ENCODE peak calls at places on chromosomes 12 and 14, in five cellular contexts. One of them, this sample, is unnamed.

GRCh38 chr12:107225626-107226025 is 132.3 kb upstream of the CRY1 start:
- DNase-seq in endothelial cell of umbilical vein: no peak
- DNase-seq in stomach: no peak
- DNase-seq in H54: peak
- DNase-seq in tibial nerve: no peak
- DNase-seq in this sample: no peak

GRCh38 chr12:9692909-9693308 is 23.4 kb downstream of the CLEC2D start:
- DNase-seq in H54: no peak
- DNase-seq in tibial nerve: no peak
- DNase-seq in stomach: no peak
- DNase-seq in endothelial cell of umbilical vein: no peak
- DNase-seq in this sample: no peak

GRCh38 chr14:49962616-49963015 is 69.7 kb downstream of the ARF6 start:
- DNase-seq in tibial nerve: no peak
- DNase-seq in stomach: peak
- DNase-seq in H54: no peak
- DNase-seq in endothelial cell of umbilical vein: no peak
- DNase-seq in this sample: peak

GRCh38 chr12:45042599-45042998 is 8.3 kb downstream of the DBX2 start:
- DNase-seq in tibial nerve: no peak
- DNase-seq in stomach: no peak
- DNase-seq in H54: no peak
- DNase-seq in endothelial cell of umbilical vein: no peak
- DNase-seq in this sample: no peak

GRCh38 chr12:132669166-132669879 is 17.8 kb downstream of the POLE start:
- DNase-seq in stomach: no peak
- DNase-seq in tibial nerve: no peak
- DNase-seq in H54: no peak
- DNase-seq in endothelial cell of umbilical vein: no peak
- DNase-seq in this sample: no peak

GRCh38 chr12:93742086-93742934 is 65.1 kb downstream of the CRADD start:
- DNase-seq in stomach: peak
- DNase-seq in endothelial cell of umbilical vein: peak
- DNase-seq in tibial nerve: peak
- DNase-seq in H54: peak
- DNase-seq in this sample: peak

GRCh38 chr14:70073924-70074566 is 114.7 kb downstream of the SLC8A3 start:
- DNase-seq in H54: peak
- DNase-seq in endothelial cell of umbilical vein: peak
- DNase-seq in stomach: peak
- DNase-seq in tibial nerve: peak
- DNase-seq in this sample: peak

GRCh38 chr14:36520601-36521525 is 831 bp upstream of the NKX2-1 start:
- DNase-seq in endothelial cell of umbilical vein: peak
- DNase-seq in H54: no peak
- DNase-seq in stomach: peak
- DNase-seq in tibial nerve: no peak
- DNase-seq in this sample: peak

GRCh38 chr14:96053236-96053599 is 14.1 kb downstream of the C14orf132 start:
- DNase-seq in H54: no peak
- DNase-seq in endothelial cell of umbilical vein: no peak
- DNase-seq in stomach: no peak
- DNase-seq in tibial nerve: no peak
- DNase-seq in this sample: no peak

GRCh38 chr12:100521958-100522357 is 48.3 kb downstream of the NR1H4 start:
- DNase-seq in H54: no peak
- DNase-seq in tibial nerve: no peak
- DNase-seq in endothelial cell of umbilical vein: no peak
- DNase-seq in stomach: no peak
- DNase-seq in this sample: no peak

GRCh38 chr14:23248601-23249000 is 10.9 kb downstream of the RNF212B start:
- DNase-seq in tibial nerve: no peak
- DNase-seq in stomach: no peak
- DNase-seq in endothelial cell of umbilical vein: no peak
- DNase-seq in H54: no peak
- DNase-seq in this sample: no peak

GRCh38 chr14:63770187-63770807 is 42.4 kb upstream of the SGPP1 start:
- DNase-seq in H54: no peak
- DNase-seq in endothelial cell of umbilical vein: peak
- DNase-seq in stomach: peak
- DNase-seq in tibial nerve: peak
- DNase-seq in this sample: no peak

GRCh38 chr14:29681308-29681707 is 246.3 kb downstream of the PRKD1 start:
- DNase-seq in endothelial cell of umbilical vein: peak
- DNase-seq in H54: no peak
- DNase-seq in tibial nerve: no peak
- DNase-seq in stomach: no peak
- DNase-seq in this sample: no peak

GRCh38 chr12:34397591-34398365 is 375.5 kb downstream of the ALG10 start:
- DNase-seq in endothelial cell of umbilical vein: no peak
- DNase-seq in tibial nerve: peak
- DNase-seq in stomach: peak
- DNase-seq in H54: no peak
- DNase-seq in this sample: peak

GRCh38 chr12:69608114-69608513 is 2.6 kb downstream of the LRRC10 start:
- DNase-seq in stomach: no peak
- DNase-seq in endothelial cell of umbilical vein: no peak
- DNase-seq in tibial nerve: no peak
- DNase-seq in H54: no peak
- DNase-seq in this sample: peak

GRCh38 chr14:80095623-80096022 is 115.7 kb downstream of the DIO2 start:
- DNase-seq in stomach: no peak
- DNase-seq in tibial nerve: no peak
- DNase-seq in H54: no peak
- DNase-seq in endothelial cell of umbilical vein: no peak
- DNase-seq in this sample: no peak

GRCh38 chr12:49362077-49362476 is 5.2 kb upstream of the SPATS2 start:
- DNase-seq in H54: no peak
- DNase-seq in tibial nerve: no peak
- DNase-seq in stomach: no peak
- DNase-seq in endothelial cell of umbilical vein: no peak
- DNase-seq in this sample: no peak

GRCh38 chr12:120944645-120945217 is 33.6 kb upstream of the HNF1A start:
- DNase-seq in endothelial cell of umbilical vein: peak
- DNase-seq in H54: peak
- DNase-seq in stomach: peak
- DNase-seq in tibial nerve: peak
- DNase-seq in this sample: peak

GRCh38 chr14:91142214-91142668 is 28.4 kb downstream of the DGLUCY start:
- DNase-seq in tibial nerve: no peak
- DNase-seq in H54: no peak
- DNase-seq in stomach: no peak
- DNase-seq in endothelial cell of umbilical vein: no peak
- DNase-seq in this sample: no peak

GRCh38 chr12:104387190-104387589 is 69.6 kb upstream of the CHST11 start:
- DNase-seq in tibial nerve: no peak
- DNase-seq in stomach: no peak
- DNase-seq in endothelial cell of umbilical vein: no peak
- DNase-seq in H54: no peak
- DNase-seq in this sample: peak

GRCh38 chr12:68122236-68122920 is 37.2 kb downstream of the IFNG start:
- DNase-seq in H54: no peak
- DNase-seq in tibial nerve: no peak
- DNase-seq in stomach: no peak
- DNase-seq in endothelial cell of umbilical vein: no peak
- DNase-seq in this sample: no peak

GRCh38 chr14:85416771-85417170 is 113.2 kb upstream of the FLRT2 start:
- DNase-seq in H54: no peak
- DNase-seq in endothelial cell of umbilical vein: peak
- DNase-seq in tibial nerve: no peak
- DNase-seq in stomach: no peak
- DNase-seq in this sample: no peak

GRCh38 chr12:1591029-1591428 is 3.4 kb downstream of the FBXL14 start:
- DNase-seq in tibial nerve: no peak
- DNase-seq in stomach: no peak
- DNase-seq in endothelial cell of umbilical vein: peak
- DNase-seq in H54: peak
- DNase-seq in this sample: no peak

GRCh38 chr12:6532927-6533652 is 1.2 kb upstream of the GAPDH start:
- DNase-seq in tibial nerve: peak
- DNase-seq in H54: no peak
- DNase-seq in endothelial cell of umbilical vein: no peak
- DNase-seq in stomach: peak
- DNase-seq in this sample: peak

GRCh38 chr12:75784591-75784990 is 247.0 kb downstream of the PHLDA1 start:
- DNase-seq in H54: peak
- DNase-seq in endothelial cell of umbilical vein: peak
- DNase-seq in tibial nerve: no peak
- DNase-seq in stomach: peak
- DNase-seq in this sample: no peak

GRCh38 chr12:10175849-10176641 is 2.8 kb upstream of the TMEM52B start:
- DNase-seq in tibial nerve: no peak
- DNase-seq in stomach: no peak
- DNase-seq in H54: no peak
- DNase-seq in endothelial cell of umbilical vein: no peak
- DNase-seq in this sample: no peak

GRCh38 chr14:34766611-34767010 is 52.2 kb upstream of the CFL2 start:
- DNase-seq in endothelial cell of umbilical vein: no peak
- DNase-seq in tibial nerve: no peak
- DNase-seq in stomach: no peak
- DNase-seq in H54: no peak
- DNase-seq in this sample: no peak

GRCh38 chr14:75279153-75279738 is 618 bp downstream of the FOS start:
- DNase-seq in stomach: no peak
- DNase-seq in endothelial cell of umbilical vein: peak
- DNase-seq in tibial nerve: peak
- DNase-seq in H54: no peak
- DNase-seq in this sample: peak

GRCh38 chr14:75837151-75837787 is 144.5 kb downstream of the TGFB3 start:
- DNase-seq in stomach: no peak
- DNase-seq in endothelial cell of umbilical vein: no peak
- DNase-seq in H54: no peak
- DNase-seq in tibial nerve: no peak
- DNase-seq in this sample: no peak

GRCh38 chr14:65434216-65434850 is 21.8 kb downstream of the FUT8 start:
- DNase-seq in tibial nerve: no peak
- DNase-seq in H54: no peak
- DNase-seq in stomach: no peak
- DNase-seq in endothelial cell of umbilical vein: no peak
- DNase-seq in this sample: no peak

DNA sequence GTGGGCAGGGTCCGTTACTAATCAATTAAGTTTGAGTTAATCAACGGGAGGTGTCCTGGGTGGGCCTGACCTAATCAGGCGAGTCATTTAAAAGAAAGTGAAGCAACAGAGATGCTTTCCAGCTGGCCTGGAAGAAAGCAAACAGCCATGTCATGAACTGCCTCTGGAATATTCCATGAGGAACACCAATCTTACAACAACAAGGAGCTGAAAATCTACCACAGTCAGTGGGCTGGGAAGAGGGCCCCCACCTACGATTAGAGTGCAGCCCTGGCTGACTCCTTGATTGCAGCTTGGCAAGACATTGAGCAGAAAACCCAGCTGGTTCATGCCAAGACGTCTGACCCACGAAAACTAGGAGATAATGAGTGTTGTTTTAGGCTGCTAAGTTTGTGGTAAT is 56.2 kb downstream of the SSPN start:
- DNase-seq in endothelial cell of umbilical vein: no peak
- DNase-seq in tibial nerve: peak
- DNase-seq in stomach: no peak
- DNase-seq in H54: no peak
- DNase-seq in this sample: no peak
- TF ChIP-seq POLR2A in endothelial cell of umbilical vein: no peak
- TF ChIP-seq POLR2A in tibial nerve: no peak
- TF ChIP-seq POLR2A in stomach: no peak
- TF ChIP-seq POLR2A in H54: no peak
- TF ChIP-seq POLR2A in this sample: no peak

DNA sequence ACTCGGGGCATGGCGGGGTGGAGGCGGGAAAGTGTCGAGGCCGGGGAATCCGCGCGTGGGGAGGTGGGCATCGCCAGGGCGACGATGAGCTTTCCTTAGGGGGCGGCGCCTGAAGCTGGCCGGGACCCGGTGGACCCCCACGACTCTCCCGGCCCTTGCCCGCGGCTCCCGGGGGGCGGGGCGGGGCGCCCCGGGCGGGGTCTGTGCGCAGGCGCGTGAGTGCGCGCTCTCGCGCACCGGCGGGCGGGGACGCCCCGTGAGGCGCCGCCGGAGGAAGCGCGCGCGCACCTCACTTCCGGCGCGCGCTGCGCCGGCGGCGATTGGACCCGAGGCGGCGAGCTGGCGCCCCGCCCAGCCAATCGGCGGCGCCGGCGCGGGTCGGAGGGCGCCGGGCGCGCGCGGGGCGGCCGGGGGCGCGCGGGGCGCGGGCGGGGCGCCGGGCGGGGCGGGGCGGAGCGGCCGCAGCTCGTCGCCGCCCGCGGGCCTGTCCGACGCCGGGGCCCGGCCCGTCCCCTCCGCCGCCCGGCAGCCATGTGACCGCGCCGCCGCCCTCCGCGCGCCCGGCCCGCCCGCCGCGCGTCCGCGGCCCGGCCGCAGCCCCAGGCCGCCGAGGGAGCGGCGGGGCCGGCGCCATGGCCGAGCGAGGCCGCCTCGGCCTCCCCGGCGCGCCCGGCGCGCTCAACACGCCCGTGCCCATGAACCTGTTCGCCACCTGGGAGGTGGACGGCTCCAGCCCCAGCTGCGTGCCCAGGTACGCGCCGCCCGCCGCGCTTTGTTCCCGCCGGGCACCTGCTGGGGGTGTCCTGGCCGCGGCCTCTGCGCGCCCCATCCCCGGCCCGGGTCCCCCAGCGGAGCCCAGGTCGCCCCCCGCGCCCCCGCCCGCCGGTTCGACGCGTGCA is at the start of gene PACS2:
- DNase-seq in H54: peak
- DNase-seq in tibial nerve: peak
- DNase-seq in stomach: peak
- DNase-seq in endothelial cell of umbilical vein: peak
- DNase-seq in this sample: peak
- TF ChIP-seq POLR2A in H54: peak
- TF ChIP-seq POLR2A in tibial nerve: peak
- TF ChIP-seq POLR2A in stomach: no peak
- TF ChIP-seq POLR2A in endothelial cell of umbilical vein: no peak
- TF ChIP-seq POLR2A in this sample: no peak

DNA sequence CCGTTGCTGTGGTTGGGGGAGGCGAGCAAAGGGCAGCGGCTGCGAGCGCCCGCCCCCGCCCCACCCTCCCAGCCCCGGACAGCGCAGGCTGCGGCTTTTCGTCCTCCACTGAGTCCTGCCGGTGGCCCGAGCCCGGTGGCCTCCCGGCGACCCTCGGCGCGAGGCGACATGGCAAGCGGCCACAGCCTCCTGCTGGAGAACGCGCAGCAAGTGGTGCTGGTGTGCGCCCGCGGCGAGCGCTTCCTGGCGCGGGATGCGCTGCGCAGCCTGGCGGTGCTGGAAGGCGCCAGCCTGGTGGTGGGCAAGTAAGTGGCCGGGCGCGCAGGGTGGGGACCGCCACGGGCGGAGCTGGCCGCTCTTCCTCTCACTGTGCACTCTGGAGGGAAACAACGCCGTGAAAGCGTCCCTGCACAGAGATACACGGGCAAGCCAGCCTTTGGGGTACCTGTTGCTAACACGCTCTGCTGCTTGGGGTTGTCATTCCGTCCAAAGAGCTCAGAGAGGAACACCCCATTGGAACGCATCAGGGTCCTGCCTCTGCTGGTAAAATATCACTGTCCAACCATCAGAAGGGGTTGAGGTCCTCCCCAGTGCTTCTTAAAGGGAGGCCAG is at the start of gene AMDHD1:
- DNase-seq in stomach: peak
- DNase-seq in endothelial cell of umbilical vein: peak
- DNase-seq in tibial nerve: peak
- DNase-seq in H54: peak
- DNase-seq in this sample: no peak
- TF ChIP-seq POLR2A in stomach: no peak
- TF ChIP-seq POLR2A in endothelial cell of umbilical vein: no peak
- TF ChIP-seq POLR2A in tibial nerve: no peak
- TF ChIP-seq POLR2A in H54: peak
- TF ChIP-seq POLR2A in this sample: no peak

GRCh38 chr12:14365294-14366210 is at the start of gene ATF7IP:
- DNase-seq in endothelial cell of umbilical vein: peak
- DNase-seq in tibial nerve: peak
- DNase-seq in stomach: peak
- DNase-seq in H54: peak
- DNase-seq in this sample: peak
- TF ChIP-seq POLR2A in endothelial cell of umbilical vein: peak
- TF ChIP-seq POLR2A in tibial nerve: peak
- TF ChIP-seq POLR2A in stomach: no peak
- TF ChIP-seq POLR2A in H54: peak
- TF ChIP-seq POLR2A in this sample: peak

This sample was measured in K562.